ENCODE peak calls at places on chromosomes 7 and 10, in five cellular contexts. G is HAP-1, U is choroid plexus epithelial cell, T is fibroblast of mammary gland, F is Karpas-422. W is an unnamed sample.

GRCh38 chr10:129614341-129614740 is 147.3 kb downstream of the MGMT start:
- DNase-seq in G (no peak), U (no peak), T (no peak), F (peak), W (no peak)

GRCh38 chr7:109354552-109354951 is 784.9 kb downstream of the DNAJB9 start:
- DNase-seq in G (no peak), U (no peak), T (no peak), F (no peak), W (no peak)

GRCh38 chr10:72080042-72081035 is 8.0 kb downstream of the SPOCK2 start:
- DNase-seq in G (no peak), U (no peak), T (no peak), F (no peak), W (no peak)

GRCh38 chr10:13784067-13784466 is 197.3 kb downstream of the PRPF18 start:
- DNase-seq in G (no peak), U (peak), T (no peak), F (peak), W (no peak)

GRCh38 chr10:30581779-30582380 is 47.7 kb downstream of the LYZL2 start:
- DNase-seq in G (peak), U (peak), T (peak), F (peak), W (no peak)

GRCh38 chr10:27890971-27891370 is 107.9 kb downstream of the ODAD2 start:
- DNase-seq in G (no peak), U (no peak), T (no peak), F (no peak), W (no peak)

GRCh38 chr7:867001-867405 is 9.4 kb upstream of the GET4 start:
- DNase-seq in G (no peak), U (peak), T (peak), F (no peak), W (no peak)

GRCh38 chr7:25481891-25482290 is 253.6 kb upstream of the NPVF start:
- DNase-seq in G (no peak), U (no peak), T (peak), F (no peak), W (no peak)

GRCh38 chr7:74606101-74606908 is 51.2 kb upstream of the GTF2I start:
- DNase-seq in G (peak), U (no peak), T (no peak), F (peak), W (no peak)

GRCh38 chr10:121579656-121580055 is 18.6 kb downstream of the FGFR2 start:
- DNase-seq in G (no peak), U (no peak), T (no peak), F (peak), W (no peak)

GRCh38 chr7:132390705-132391104 is 185.6 kb downstream of the PLXNA4 start:
- DNase-seq in G (no peak), U (peak), T (peak), F (no peak), W (no peak)

GRCh38 chr7:96004598-96004997 is 232.2 kb downstream of the DYNC1I1 start:
- DNase-seq in G (no peak), U (no peak), T (peak), F (no peak), W (no peak)

GRCh38 chr10:74103560-74104248 is 46.9 kb downstream of the AP3M1 start:
- DNase-seq in G (peak), U (peak), T (peak), F (peak), W (no peak)

GRCh38 chr7:89123871-89124270 is 328.3 kb upstream of the TEX47 start:
- DNase-seq in G (no peak), U (no peak), T (no peak), F (no peak), W (no peak)

GRCh38 chr10:688621-689426 is 644 bp downstream of the DIP2C start:
- DNase-seq in G (no peak), U (peak), T (peak), F (no peak), W (no peak)

GRCh38 chr10:11261687-11262086 is 244.0 kb downstream of the CELF2 start:
- DNase-seq in G (no peak), U (no peak), T (no peak), F (no peak), W (no peak)

GRCh38 chr7:50792342-50793114 is 9.8 kb upstream of the GRB10 start:
- DNase-seq in G (peak), U (peak), T (peak), F (no peak), W (no peak)

GRCh38 chr10:111475720-111476119 is 398.9 kb downstream of the ADRA2A start:
- DNase-seq in G (no peak), U (no peak), T (peak), F (no peak), W (no peak)

GRCh38 chr10:17216217-17216900 is 11.7 kb upstream of the VIM start:
- DNase-seq in G (no peak), U (peak), T (peak), F (no peak), W (no peak)

GRCh38 chr10:62594093-62594520 is 210.4 kb upstream of the ADO start:
- DNase-seq in G (peak), U (peak), T (peak), F (peak), W (no peak)

GRCh38 chr7:66741-67140 is 125.6 kb upstream of the FAM20C start:
- DNase-seq in G (no peak), U (no peak), T (no peak), F (no peak), W (no peak)

GRCh38 chr7:18541189-18541870 is 45.8 kb downstream of the HDAC9 start:
- DNase-seq in G (no peak), U (no peak), T (peak), F (no peak), W (no peak)

GRCh38 chr10:120424198-120424464 is 32.9 kb upstream of the PLPP4 start:
- DNase-seq in G (no peak), U (peak), T (no peak), F (no peak), W (no peak)

GRCh38 chr10:63166742-63167258 is 33.7 kb downstream of the NRBF2 start:
- DNase-seq in G (peak), U (peak), T (peak), F (peak), W (no peak)

GRCh38 chr7:111138196-111138569 is 47.3 kb downstream of the LRRN3 start:
- DNase-seq in G (peak), U (peak), T (peak), F (no peak), W (no peak)

GRCh38 chr10:50614444-50615137 is 9.2 kb downstream of the SGMS1 start:
- DNase-seq in G (no peak), U (no peak), T (no peak), F (peak), W (no peak)

GRCh38 chr10:13310518-13311176 is 10.8 kb upstream of the PHYH start:
- DNase-seq in G (no peak), U (no peak), T (no peak), F (no peak), W (no peak)

GRCh38 chr7:140873473-140873872 is 51.3 kb downstream of the BRAF start:
- DNase-seq in G (no peak), U (no peak), T (no peak), F (no peak), W (no peak)

GRCh38 chr10:70568781-70569495 is 33.6 kb downstream of the PRF1 start:
- DNase-seq in G (no peak), U (no peak), T (no peak), F (no peak), W (no peak)

GRCh38 chr7:17690030-17690429 is 250.3 kb downstream of the SNX13 start:
- DNase-seq in G (no peak), U (peak), T (peak), F (no peak), W (no peak)

GRCh38 chr7:1510780-1511154 is 6.6 kb upstream of the INTS1 start:
- DNase-seq in G (no peak), U (no peak), T (no peak), F (no peak), W (no peak)

GRCh38 chr7:116630932-116631449 is 41.0 kb upstream of the MET start:
- DNase-seq in G (no peak), U (peak), T (peak), F (peak), W (no peak)

GRCh38 chr7:131145026-131145425 is 182.7 kb upstream of the MKLN1 start:
- DNase-seq in G (no peak), U (peak), T (peak), F (no peak), W (no peak)

GRCh38 chr10:11756766-11757315 is 14.7 kb downstream of the ECHDC3 start:
- DNase-seq in G (no peak), U (no peak), T (peak), F (no peak), W (no peak)

GRCh38 chr10:48821111-48821510 is 118.5 kb downstream of the LRRC18 start:
- DNase-seq in G (no peak), U (no peak), T (no peak), F (no peak), W (no peak)

GRCh38 chr10:1123198-1123597 is 67.0 kb downstream of the WDR37 start:
- DNase-seq in G (no peak), U (peak), T (no peak), F (no peak), W (no peak)

GRCh38 chr7:100372256-100372655 is 1.0 kb upstream of the PILRA start:
- DNase-seq in G (no peak), U (peak), T (peak), F (no peak), W (no peak)

GRCh38 chr7:100369105-100369504 is 4.2 kb upstream of the PILRA start:
- DNase-seq in G (no peak), U (no peak), T (no peak), F (peak), W (no peak)

GRCh38 chr7:100370303-100370702 is 3.0 kb upstream of the PILRA start:
- DNase-seq in G (peak), U (no peak), T (no peak), F (no peak), W (no peak)

GRCh38 chr7:100371561-100372171 is 1.6 kb upstream of the PILRA start:
- DNase-seq in G (no peak), U (no peak), T (no peak), F (no peak), W (no peak)

DNA sequence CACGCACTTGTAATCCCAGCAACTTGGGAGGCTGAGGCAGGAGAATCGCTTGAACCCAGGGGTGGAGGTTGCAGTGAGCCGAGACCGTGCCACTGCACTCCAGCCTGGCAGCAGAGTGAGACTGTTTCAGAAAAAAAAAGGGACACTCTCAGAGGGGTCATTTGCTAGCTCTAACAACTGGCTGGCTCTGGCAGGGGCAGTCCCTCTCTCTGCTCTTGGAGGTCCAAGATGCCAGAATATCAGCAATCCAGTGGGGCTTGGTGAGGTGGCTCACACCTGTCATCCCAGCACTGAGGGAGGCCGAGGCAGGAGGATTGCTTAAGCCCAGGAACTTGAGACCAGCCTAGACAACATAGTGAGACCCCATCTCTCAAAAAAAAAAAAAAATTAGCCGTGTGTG is 2.5 kb upstream of the PILRA start:
- DNase-seq in G (no peak), U (no peak), T (no peak), F (no peak), W (no peak)
- H3K4me3 ChIP-seq in G (no peak), U (no peak), T (no peak), F (no peak), W (no peak)

GRCh38 chr10:110353244-110354119 is 48.8 kb upstream of the SMNDC1 start:
- DNase-seq in G (no peak), U (peak), T (peak), F (no peak), W (no peak)
- H3K4me3 ChIP-seq in G (no peak), U (peak), T (peak), F (no peak), W (no peak)

GRCh38 chr7:46970131-46970430 is 611.8 kb downstream of the TNS3 start:
- DNase-seq in G (no peak), U (no peak), T (no peak), F (no peak), W (no peak)
- H3K4me3 ChIP-seq in G (no peak), U (no peak), T (no peak), F (no peak), W (no peak)

DNA sequence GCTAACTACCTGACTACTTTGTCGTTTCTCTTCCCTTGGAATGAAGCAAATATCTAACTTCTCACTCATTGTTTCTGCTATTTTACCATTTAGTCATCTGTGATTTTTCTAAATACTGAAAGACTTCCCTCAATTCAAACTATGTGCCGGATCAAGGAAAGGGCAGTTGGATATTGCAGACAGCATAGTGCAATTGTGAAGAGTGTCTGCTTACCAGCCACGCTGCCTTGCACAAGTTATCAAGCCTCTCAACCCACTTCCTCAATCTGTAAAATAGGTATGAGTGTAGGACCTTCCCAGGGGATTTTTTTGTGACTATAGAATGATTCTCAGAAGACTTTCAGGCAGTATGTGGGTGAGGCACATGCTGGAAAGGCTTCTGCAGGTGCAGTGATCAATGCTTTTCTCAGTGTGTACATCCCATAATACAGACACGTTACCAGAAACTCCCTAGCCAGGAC is 54.3 kb downstream of the EGFR start:
- DNase-seq in G (no peak), U (peak), T (peak), F (peak), W (no peak)
- H3K4me3 ChIP-seq in G (no peak), U (no peak), T (no peak), F (peak), W (no peak)